ENCODE peak calls at places on chromosomes 1 and 21, in ten cellular contexts. One of them, this sample, is unnamed.

GRCh38 chr1:87113313-87113712 is 198.9 kb downstream of the HS2ST1 start:
- DNase-seq in cardiac muscle cell: no peak
- DNase-seq in GM20000: no peak
- DNase-seq in lower lobe of right lung: no peak
- DNase-seq in NAMALWA: no peak
- DNase-seq in stimulated activated CD4-positive, alpha-beta T cell treated with anti-CD3 and anti-CD28 coated beads, Interleukin-1b, Interleukin-23, amount 100 ng/mL, for 4 hours: no peak
- DNase-seq in naive thymus-derived CD8-positive, alpha-beta T cell: no peak
- DNase-seq in transverse colon: no peak
- DNase-seq in dermis microvascular lymphatic vessel endothelial cell: no peak
- DNase-seq in germinal center: no peak
- DNase-seq in this sample: no peak

GRCh38 chr1:42518894-42519293 is 55.8 kb downstream of the CCDC30 start:
- DNase-seq in dermis microvascular lymphatic vessel endothelial cell: no peak
- DNase-seq in transverse colon: no peak
- DNase-seq in lower lobe of right lung: no peak
- DNase-seq in cardiac muscle cell: no peak
- DNase-seq in naive thymus-derived CD8-positive, alpha-beta T cell: no peak
- DNase-seq in germinal center: no peak
- DNase-seq in NAMALWA: peak; percentile 11
- DNase-seq in stimulated activated CD4-positive, alpha-beta T cell treated with anti-CD3 and anti-CD28 coated beads, Interleukin-1b, Interleukin-23, amount 100 ng/mL, for 4 hours: no peak
- DNase-seq in GM20000: no peak
- DNase-seq in this sample: no peak

GRCh38 chr21:21383126-21383525 is 384.9 kb downstream of the NCAM2 start:
- DNase-seq in GM20000: no peak
- DNase-seq in germinal center: no peak
- DNase-seq in transverse colon: no peak
- DNase-seq in stimulated activated CD4-positive, alpha-beta T cell treated with anti-CD3 and anti-CD28 coated beads, Interleukin-1b, Interleukin-23, amount 100 ng/mL, for 4 hours: no peak
- DNase-seq in lower lobe of right lung: no peak
- DNase-seq in NAMALWA: no peak
- DNase-seq in dermis microvascular lymphatic vessel endothelial cell: no peak
- DNase-seq in naive thymus-derived CD8-positive, alpha-beta T cell: no peak
- DNase-seq in cardiac muscle cell: no peak
- DNase-seq in this sample: no peak

GRCh38 chr1:77175230-77175844 is 43.9 kb downstream of the PIGK start:
- DNase-seq in transverse colon: no peak
- DNase-seq in NAMALWA: peak; percentile 1
- DNase-seq in dermis microvascular lymphatic vessel endothelial cell: peak; percentile 9
- DNase-seq in cardiac muscle cell: peak; percentile 1
- DNase-seq in germinal center: no peak
- DNase-seq in stimulated activated CD4-positive, alpha-beta T cell treated with anti-CD3 and anti-CD28 coated beads, Interleukin-1b, Interleukin-23, amount 100 ng/mL, for 4 hours: no peak
- DNase-seq in GM20000: no peak
- DNase-seq in lower lobe of right lung: no peak
- DNase-seq in naive thymus-derived CD8-positive, alpha-beta T cell: no peak
- DNase-seq in this sample: no peak

GRCh38 chr1:208298593-208299233 is 54.5 kb upstream of the PLXNA2 start:
- DNase-seq in cardiac muscle cell: no peak
- DNase-seq in naive thymus-derived CD8-positive, alpha-beta T cell: no peak
- DNase-seq in stimulated activated CD4-positive, alpha-beta T cell treated with anti-CD3 and anti-CD28 coated beads, Interleukin-1b, Interleukin-23, amount 100 ng/mL, for 4 hours: no peak
- DNase-seq in dermis microvascular lymphatic vessel endothelial cell: no peak
- DNase-seq in GM20000: no peak
- DNase-seq in lower lobe of right lung: peak; percentile 80
- DNase-seq in germinal center: no peak
- DNase-seq in transverse colon: peak; percentile 40
- DNase-seq in NAMALWA: no peak
- DNase-seq in this sample: peak; percentile 66

GRCh38 chr1:118396279-118396678 is 211.3 kb upstream of the SPAG17 start:
- DNase-seq in germinal center: no peak
- DNase-seq in NAMALWA: no peak
- DNase-seq in stimulated activated CD4-positive, alpha-beta T cell treated with anti-CD3 and anti-CD28 coated beads, Interleukin-1b, Interleukin-23, amount 100 ng/mL, for 4 hours: no peak
- DNase-seq in GM20000: no peak
- DNase-seq in cardiac muscle cell: no peak
- DNase-seq in transverse colon: no peak
- DNase-seq in dermis microvascular lymphatic vessel endothelial cell: no peak
- DNase-seq in naive thymus-derived CD8-positive, alpha-beta T cell: no peak
- DNase-seq in lower lobe of right lung: no peak
- DNase-seq in this sample: no peak

GRCh38 chr1:115545791-115546733 is 95.7 kb upstream of the VANGL1 start:
- DNase-seq in lower lobe of right lung: no peak
- DNase-seq in GM20000: no peak
- DNase-seq in naive thymus-derived CD8-positive, alpha-beta T cell: no peak
- DNase-seq in dermis microvascular lymphatic vessel endothelial cell: peak; percentile 85
- DNase-seq in cardiac muscle cell: peak; percentile 73
- DNase-seq in NAMALWA: no peak
- DNase-seq in germinal center: no peak
- DNase-seq in transverse colon: peak; percentile 34
- DNase-seq in stimulated activated CD4-positive, alpha-beta T cell treated with anti-CD3 and anti-CD28 coated beads, Interleukin-1b, Interleukin-23, amount 100 ng/mL, for 4 hours: no peak
- DNase-seq in this sample: no peak

GRCh38 chr1:150235436-150235851 is 468 bp downstream of the ANP32E start:
- DNase-seq in NAMALWA: peak; percentile 62
- DNase-seq in GM20000: peak; percentile 39
- DNase-seq in cardiac muscle cell: peak; percentile 16
- DNase-seq in dermis microvascular lymphatic vessel endothelial cell: no peak
- DNase-seq in stimulated activated CD4-positive, alpha-beta T cell treated with anti-CD3 and anti-CD28 coated beads, Interleukin-1b, Interleukin-23, amount 100 ng/mL, for 4 hours: no peak
- DNase-seq in germinal center: peak; percentile 44
- DNase-seq in lower lobe of right lung: no peak
- DNase-seq in transverse colon: peak; percentile 22
- DNase-seq in naive thymus-derived CD8-positive, alpha-beta T cell: peak; percentile 74
- DNase-seq in this sample: no peak

GRCh38 chr1:182671779-182672486 is 12.5 kb downstream of the RGS8 start:
- DNase-seq in dermis microvascular lymphatic vessel endothelial cell: no peak
- DNase-seq in NAMALWA: peak; percentile 28
- DNase-seq in transverse colon: no peak
- DNase-seq in cardiac muscle cell: peak; percentile 55
- DNase-seq in naive thymus-derived CD8-positive, alpha-beta T cell: no peak
- DNase-seq in lower lobe of right lung: no peak
- DNase-seq in germinal center: no peak
- DNase-seq in stimulated activated CD4-positive, alpha-beta T cell treated with anti-CD3 and anti-CD28 coated beads, Interleukin-1b, Interleukin-23, amount 100 ng/mL, for 4 hours: no peak
- DNase-seq in GM20000: no peak
- DNase-seq in this sample: peak; percentile 56

GRCh38 chr1:27671964-27672749 is at the start of gene IFI6:
- DNase-seq in germinal center: peak; percentile 89
- DNase-seq in GM20000: peak; percentile 91
- DNase-seq in stimulated activated CD4-positive, alpha-beta T cell treated with anti-CD3 and anti-CD28 coated beads, Interleukin-1b, Interleukin-23, amount 100 ng/mL, for 4 hours: peak; percentile 36
- DNase-seq in transverse colon: peak; percentile 84
- DNase-seq in NAMALWA: peak; percentile 90
- DNase-seq in cardiac muscle cell: peak; percentile 96
- DNase-seq in lower lobe of right lung: peak; percentile 90
- DNase-seq in dermis microvascular lymphatic vessel endothelial cell: peak; percentile 94
- DNase-seq in naive thymus-derived CD8-positive, alpha-beta T cell: peak; percentile 85
- DNase-seq in this sample: peak; percentile 87

GRCh38 chr1:50421768-50422674 is 1.2 kb downstream of the DMRTA2 start:
- DNase-seq in NAMALWA: no peak
- DNase-seq in stimulated activated CD4-positive, alpha-beta T cell treated with anti-CD3 and anti-CD28 coated beads, Interleukin-1b, Interleukin-23, amount 100 ng/mL, for 4 hours: no peak
- DNase-seq in lower lobe of right lung: no peak
- DNase-seq in GM20000: peak; percentile 49
- DNase-seq in cardiac muscle cell: no peak
- DNase-seq in germinal center: no peak
- DNase-seq in transverse colon: no peak
- DNase-seq in dermis microvascular lymphatic vessel endothelial cell: no peak
- DNase-seq in naive thymus-derived CD8-positive, alpha-beta T cell: no peak
- DNase-seq in this sample: no peak

This sample was measured in Right ventricle myocardium inferior.